ENCODE peak calls at places on chromosomes 3 and 15, in ten cellular contexts. One of them, this sample, is unnamed.

GRCh38 chr3:36210840-36211655 is 169.3 kb upstream of the STAC start:
- DNase-seq in cardiac muscle cell: no peak
- DNase-seq in cardiac fibroblast: no peak
- DNase-seq in WTC11: no peak
- DNase-seq in nephron progenitor cell: no peak
- DNase-seq in uterus: no peak
- DNase-seq in RWPE1: no peak
- DNase-seq in AG09319: no peak
- DNase-seq in CD8-positive, alpha-beta T cell: no peak
- DNase-seq in GM20000: no peak
- DNase-seq in this sample: no peak

GRCh38 chr3:26768068-26768651 is 145.6 kb downstream of the LRRC3B start:
- DNase-seq in cardiac muscle cell: no peak
- DNase-seq in cardiac fibroblast: no peak
- DNase-seq in WTC11: no peak
- DNase-seq in nephron progenitor cell: no peak
- DNase-seq in uterus: no peak
- DNase-seq in RWPE1: no peak
- DNase-seq in AG09319: no peak
- DNase-seq in CD8-positive, alpha-beta T cell: no peak
- DNase-seq in GM20000: no peak
- DNase-seq in this sample: no peak

GRCh38 chr3:6861331-6861988 is 545 bp downstream of the GRM7 start:
- DNase-seq in cardiac muscle cell: peak
- DNase-seq in cardiac fibroblast: no peak
- DNase-seq in WTC11: peak
- DNase-seq in nephron progenitor cell: peak
- DNase-seq in uterus: no peak
- DNase-seq in RWPE1: no peak
- DNase-seq in AG09319: no peak
- DNase-seq in CD8-positive, alpha-beta T cell: no peak
- DNase-seq in GM20000: peak
- DNase-seq in this sample: no peak

GRCh38 chr3:164377466-164377865 is 700.8 kb downstream of the SI start:
- DNase-seq in cardiac muscle cell: no peak
- DNase-seq in cardiac fibroblast: no peak
- DNase-seq in WTC11: no peak
- DNase-seq in nephron progenitor cell: no peak
- DNase-seq in uterus: no peak
- DNase-seq in RWPE1: no peak
- DNase-seq in AG09319: no peak
- DNase-seq in CD8-positive, alpha-beta T cell: no peak
- DNase-seq in GM20000: no peak
- DNase-seq in this sample: no peak

GRCh38 chr15:69060041-69060481 is 45.6 kb downstream of the NOX5 start:
- DNase-seq in cardiac muscle cell: peak
- DNase-seq in cardiac fibroblast: no peak
- DNase-seq in WTC11: no peak
- DNase-seq in nephron progenitor cell: no peak
- DNase-seq in uterus: no peak
- DNase-seq in RWPE1: no peak
- DNase-seq in AG09319: no peak
- DNase-seq in CD8-positive, alpha-beta T cell: no peak
- DNase-seq in GM20000: no peak
- DNase-seq in this sample: no peak

GRCh38 chr3:156483426-156483825 is 71.5 kb downstream of the SSR3 start:
- DNase-seq in cardiac muscle cell: no peak
- DNase-seq in cardiac fibroblast: peak
- DNase-seq in WTC11: no peak
- DNase-seq in nephron progenitor cell: no peak
- DNase-seq in uterus: no peak
- DNase-seq in RWPE1: peak
- DNase-seq in AG09319: peak
- DNase-seq in CD8-positive, alpha-beta T cell: no peak
- DNase-seq in GM20000: peak
- DNase-seq in this sample: no peak

GRCh38 chr3:136464502-136464901 is 214.4 kb downstream of the PCCB start:
- DNase-seq in cardiac muscle cell: no peak
- DNase-seq in cardiac fibroblast: no peak
- DNase-seq in WTC11: no peak
- DNase-seq in nephron progenitor cell: no peak
- DNase-seq in uterus: no peak
- DNase-seq in RWPE1: peak
- DNase-seq in AG09319: no peak
- DNase-seq in CD8-positive, alpha-beta T cell: no peak
- DNase-seq in GM20000: no peak
- DNase-seq in this sample: no peak

GRCh38 chr15:55899537-55899936 is 93.9 kb downstream of the NEDD4 start:
- DNase-seq in cardiac muscle cell: no peak
- DNase-seq in cardiac fibroblast: no peak
- DNase-seq in WTC11: no peak
- DNase-seq in nephron progenitor cell: no peak
- DNase-seq in uterus: no peak
- DNase-seq in RWPE1: no peak
- DNase-seq in AG09319: no peak
- DNase-seq in CD8-positive, alpha-beta T cell: no peak
- DNase-seq in GM20000: no peak
- DNase-seq in this sample: no peak

GRCh38 chr3:42829083-42829627 is 19.9 kb downstream of the ACKR2 start:
- DNase-seq in cardiac muscle cell: no peak
- DNase-seq in cardiac fibroblast: no peak
- DNase-seq in WTC11: no peak
- DNase-seq in nephron progenitor cell: no peak
- DNase-seq in uterus: no peak
- DNase-seq in RWPE1: peak
- DNase-seq in AG09319: no peak
- DNase-seq in CD8-positive, alpha-beta T cell: no peak
- DNase-seq in GM20000: no peak
- DNase-seq in this sample: no peak

GRCh38 chr3:42827654-42828053 is 18.4 kb downstream of the ACKR2 start:
- DNase-seq in cardiac muscle cell: no peak
- DNase-seq in cardiac fibroblast: no peak
- DNase-seq in WTC11: no peak
- DNase-seq in nephron progenitor cell: no peak
- DNase-seq in uterus: no peak
- DNase-seq in RWPE1: no peak
- DNase-seq in AG09319: no peak
- DNase-seq in CD8-positive, alpha-beta T cell: no peak
- DNase-seq in GM20000: no peak
- DNase-seq in this sample: no peak

GRCh38 chr3:42831321-42831713 is 22.1 kb downstream of the ACKR2 start:
- DNase-seq in cardiac muscle cell: peak
- DNase-seq in cardiac fibroblast: peak
- DNase-seq in WTC11: peak
- DNase-seq in nephron progenitor cell: peak
- DNase-seq in uterus: peak
- DNase-seq in RWPE1: no peak
- DNase-seq in AG09319: no peak
- DNase-seq in CD8-positive, alpha-beta T cell: peak
- DNase-seq in GM20000: peak
- DNase-seq in this sample: peak

GRCh38 chr3:42829628-42830436 is 20.6 kb downstream of the ACKR2 start:
- DNase-seq in cardiac muscle cell: no peak
- DNase-seq in cardiac fibroblast: no peak
- DNase-seq in WTC11: no peak
- DNase-seq in nephron progenitor cell: no peak
- DNase-seq in uterus: no peak
- DNase-seq in RWPE1: no peak
- DNase-seq in AG09319: no peak
- DNase-seq in CD8-positive, alpha-beta T cell: no peak
- DNase-seq in GM20000: no peak
- DNase-seq in this sample: no peak

GRCh38 chr3:42830437-42831320 is 21.4 kb downstream of the ACKR2 start:
- DNase-seq in cardiac muscle cell: peak
- DNase-seq in cardiac fibroblast: peak
- DNase-seq in WTC11: peak
- DNase-seq in nephron progenitor cell: no peak
- DNase-seq in uterus: no peak
- DNase-seq in RWPE1: peak
- DNase-seq in AG09319: no peak
- DNase-seq in CD8-positive, alpha-beta T cell: no peak
- DNase-seq in GM20000: no peak
- DNase-seq in this sample: no peak
- TF ChIP-seq CTCF in cardiac muscle cell: peak
- TF ChIP-seq CTCF in cardiac fibroblast: peak
- TF ChIP-seq CTCF in WTC11: peak
- TF ChIP-seq CTCF in nephron progenitor cell: peak
- TF ChIP-seq CTCF in uterus: no peak
- TF ChIP-seq CTCF in RWPE1: peak
- TF ChIP-seq CTCF in AG09319: peak
- TF ChIP-seq CTCF in CD8-positive, alpha-beta T cell: peak
- TF ChIP-seq CTCF in GM20000: peak
- TF ChIP-seq CTCF in this sample: no peak

GRCh38 chr15:40803688-40804087 is 3.2 kb upstream of the ZFYVE19 start:
- DNase-seq in cardiac muscle cell: no peak
- DNase-seq in cardiac fibroblast: no peak
- DNase-seq in WTC11: no peak
- DNase-seq in nephron progenitor cell: no peak
- DNase-seq in uterus: no peak
- DNase-seq in RWPE1: no peak
- DNase-seq in AG09319: no peak
- DNase-seq in CD8-positive, alpha-beta T cell: no peak
- DNase-seq in GM20000: no peak
- DNase-seq in this sample: no peak

GRCh38 chr15:40807888-40808194 is 568 bp upstream of the DNAJC17 start:
- DNase-seq in cardiac muscle cell: no peak
- DNase-seq in cardiac fibroblast: no peak
- DNase-seq in WTC11: no peak
- DNase-seq in nephron progenitor cell: no peak
- DNase-seq in uterus: no peak
- DNase-seq in RWPE1: no peak
- DNase-seq in AG09319: no peak
- DNase-seq in CD8-positive, alpha-beta T cell: no peak
- DNase-seq in GM20000: no peak
- DNase-seq in this sample: no peak

GRCh38 chr15:40806672-40807027 is 239 bp upstream of the ZFYVE19 start:
- DNase-seq in cardiac muscle cell: no peak
- DNase-seq in cardiac fibroblast: no peak
- DNase-seq in WTC11: no peak
- DNase-seq in nephron progenitor cell: no peak
- DNase-seq in uterus: no peak
- DNase-seq in RWPE1: no peak
- DNase-seq in AG09319: no peak
- DNase-seq in CD8-positive, alpha-beta T cell: no peak
- DNase-seq in GM20000: no peak
- DNase-seq in this sample: no peak

GRCh38 chr15:40809051-40809450 is 1.8 kb upstream of the DNAJC17 start:
- DNase-seq in cardiac muscle cell: no peak
- DNase-seq in cardiac fibroblast: no peak
- DNase-seq in WTC11: no peak
- DNase-seq in nephron progenitor cell: peak
- DNase-seq in uterus: no peak
- DNase-seq in RWPE1: no peak
- DNase-seq in AG09319: no peak
- DNase-seq in CD8-positive, alpha-beta T cell: no peak
- DNase-seq in GM20000: peak
- DNase-seq in this sample: no peak

GRCh38 chr15:40807028-40807887 is at the start of the genes DNAJC17 and ZFYVE19:
- DNase-seq in cardiac muscle cell: peak
- DNase-seq in cardiac fibroblast: peak
- DNase-seq in WTC11: peak
- DNase-seq in nephron progenitor cell: peak
- DNase-seq in uterus: peak
- DNase-seq in RWPE1: peak
- DNase-seq in AG09319: peak
- DNase-seq in CD8-positive, alpha-beta T cell: peak
- DNase-seq in GM20000: peak
- DNase-seq in this sample: peak
- TF ChIP-seq CTCF in cardiac muscle cell: peak
- TF ChIP-seq CTCF in cardiac fibroblast: no peak
- TF ChIP-seq CTCF in WTC11: no peak
- TF ChIP-seq CTCF in nephron progenitor cell: no peak
- TF ChIP-seq CTCF in uterus: no peak
- TF ChIP-seq CTCF in RWPE1: no peak
- TF ChIP-seq CTCF in AG09319: no peak
- TF ChIP-seq CTCF in CD8-positive, alpha-beta T cell: peak
- TF ChIP-seq CTCF in GM20000: no peak
- TF ChIP-seq CTCF in this sample: no peak

DNA sequence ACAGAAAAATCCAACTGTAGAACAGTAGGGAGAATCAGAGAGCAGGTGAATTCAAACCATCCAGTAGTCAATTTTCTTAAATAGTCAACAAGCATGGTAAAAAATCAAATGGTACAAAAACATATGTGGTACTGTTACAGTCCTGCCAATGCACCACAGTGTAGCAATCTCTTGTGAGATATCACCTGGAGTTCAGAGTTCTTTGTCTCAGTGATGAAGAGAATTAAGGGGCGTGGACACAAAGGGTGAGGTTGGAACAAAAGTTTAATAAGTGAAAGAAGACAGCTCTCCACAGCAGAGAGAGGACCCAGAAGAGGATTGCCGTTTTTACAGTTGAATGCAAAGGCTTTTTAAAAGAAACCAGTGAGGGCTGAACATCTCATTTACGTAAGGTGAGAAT is 113.2 kb downstream of the NEO1 start:
- DNase-seq in cardiac muscle cell: no peak
- DNase-seq in cardiac fibroblast: no peak
- DNase-seq in WTC11: no peak
- DNase-seq in nephron progenitor cell: no peak
- DNase-seq in uterus: no peak
- DNase-seq in RWPE1: no peak
- DNase-seq in AG09319: no peak
- DNase-seq in CD8-positive, alpha-beta T cell: no peak
- DNase-seq in GM20000: no peak
- DNase-seq in this sample: no peak
- TF ChIP-seq CTCF in cardiac muscle cell: no peak
- TF ChIP-seq CTCF in cardiac fibroblast: no peak
- TF ChIP-seq CTCF in WTC11: no peak
- TF ChIP-seq CTCF in nephron progenitor cell: no peak
- TF ChIP-seq CTCF in uterus: no peak
- TF ChIP-seq CTCF in RWPE1: no peak
- TF ChIP-seq CTCF in AG09319: no peak
- TF ChIP-seq CTCF in CD8-positive, alpha-beta T cell: no peak
- TF ChIP-seq CTCF in GM20000: no peak
- TF ChIP-seq CTCF in this sample: no peak

GRCh38 chr3:54841461-54841860 is 86.4 kb downstream of the LRTM1 start:
- DNase-seq in cardiac muscle cell: no peak
- DNase-seq in cardiac fibroblast: no peak
- DNase-seq in WTC11: no peak
- DNase-seq in nephron progenitor cell: no peak
- DNase-seq in uterus: no peak
- DNase-seq in RWPE1: no peak
- DNase-seq in AG09319: no peak
- DNase-seq in CD8-positive, alpha-beta T cell: no peak
- DNase-seq in GM20000: no peak
- DNase-seq in this sample: no peak

GRCh38 chr3:54843352-54843751 is 84.5 kb downstream of the LRTM1 start:
- DNase-seq in cardiac muscle cell: no peak
- DNase-seq in cardiac fibroblast: no peak
- DNase-seq in WTC11: no peak
- DNase-seq in nephron progenitor cell: no peak
- DNase-seq in uterus: no peak
- DNase-seq in RWPE1: no peak
- DNase-seq in AG09319: no peak
- DNase-seq in CD8-positive, alpha-beta T cell: no peak
- DNase-seq in GM20000: no peak
- DNase-seq in this sample: no peak

GRCh38 chr3:54836876-54837275 is 91.0 kb downstream of the LRTM1 start:
- DNase-seq in cardiac muscle cell: no peak
- DNase-seq in cardiac fibroblast: no peak
- DNase-seq in WTC11: no peak
- DNase-seq in nephron progenitor cell: peak
- DNase-seq in uterus: no peak
- DNase-seq in RWPE1: no peak
- DNase-seq in AG09319: no peak
- DNase-seq in CD8-positive, alpha-beta T cell: no peak
- DNase-seq in GM20000: no peak
- DNase-seq in this sample: no peak

GRCh38 chr3:54835701-54836100 is 92.2 kb downstream of the LRTM1 start:
- DNase-seq in cardiac muscle cell: no peak
- DNase-seq in cardiac fibroblast: no peak
- DNase-seq in WTC11: no peak
- DNase-seq in nephron progenitor cell: no peak
- DNase-seq in uterus: no peak
- DNase-seq in RWPE1: no peak
- DNase-seq in AG09319: no peak
- DNase-seq in CD8-positive, alpha-beta T cell: no peak
- DNase-seq in GM20000: no peak
- DNase-seq in this sample: no peak

DNA sequence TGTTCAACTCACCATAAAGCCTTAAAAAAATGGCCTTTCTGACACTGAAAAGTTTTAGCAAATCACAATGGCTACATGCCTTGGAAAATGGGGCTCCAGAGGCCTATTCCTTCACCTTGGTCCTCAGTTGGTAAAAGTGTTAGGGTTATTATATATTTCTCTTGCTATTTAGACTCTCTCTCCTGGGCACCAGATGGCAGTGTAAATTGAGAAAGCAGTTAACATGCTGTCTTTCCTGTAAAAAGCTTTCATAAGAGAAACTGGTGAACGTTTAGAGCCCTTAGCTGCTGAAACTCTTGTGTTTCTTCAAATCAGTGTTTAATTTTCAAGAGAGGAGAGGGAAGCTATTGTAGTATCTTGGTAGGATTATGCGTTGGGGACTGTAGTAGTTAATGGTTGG is 89.9 kb downstream of the LRTM1 start:
- DNase-seq in cardiac muscle cell: no peak
- DNase-seq in cardiac fibroblast: no peak
- DNase-seq in WTC11: no peak
- DNase-seq in nephron progenitor cell: no peak
- DNase-seq in uterus: no peak
- DNase-seq in RWPE1: no peak
- DNase-seq in AG09319: no peak
- DNase-seq in CD8-positive, alpha-beta T cell: no peak
- DNase-seq in GM20000: no peak
- DNase-seq in this sample: no peak
- TF ChIP-seq CTCF in cardiac muscle cell: peak
- TF ChIP-seq CTCF in cardiac fibroblast: peak
- TF ChIP-seq CTCF in WTC11: no peak
- TF ChIP-seq CTCF in nephron progenitor cell: no peak
- TF ChIP-seq CTCF in uterus: no peak
- TF ChIP-seq CTCF in RWPE1: no peak
- TF ChIP-seq CTCF in AG09319: peak
- TF ChIP-seq CTCF in CD8-positive, alpha-beta T cell: no peak
- TF ChIP-seq CTCF in GM20000: no peak
- TF ChIP-seq CTCF in this sample: no peak